ENCODE peak calls at places on chromosomes 3 and 15, in five cellular contexts. Y, R, N, U and V are unnamed samples.
A peak's percentile ranks its signal among the peaks of the same experiment; 100 is the strongest.

GRCh38 chr3:186526256-186526606 is 17.9 kb downstream of the CRYGS start:
- DNase-seq in Y (no peak), R (no peak), N (no peak), U (no peak), V (no peak)

GRCh38 chr3:97350976-97351375 is 413.6 kb upstream of the ARL6 start:
- DNase-seq in Y (no peak), R (no peak), N (no peak), U (no peak), V (no peak)

GRCh38 chr15:28114721-28115622 is 15.9 kb upstream of the OCA2 start:
- DNase-seq in Y (no peak), R (no peak), N (peak; percentile 61), U (peak; percentile 66), V (no peak)

GRCh38 chr3:156368189-156368588 is 186.7 kb downstream of the SSR3 start:
- DNase-seq in Y (no peak), R (no peak), N (no peak), U (no peak), V (no peak)

GRCh38 chr15:78316211-78317077 is 17.0 kb upstream of the SKIC8 start:
- DNase-seq in Y (no peak), R (no peak), N (peak; percentile 55), U (no peak), V (no peak)

GRCh38 chr3:157174265-157174615 is 14.3 kb upstream of the CCNL1 start:
- DNase-seq in Y (no peak), R (no peak), N (peak; percentile 71), U (no peak), V (no peak)

GRCh38 chr3:33128706-33129105 is 14.9 kb downstream of the CRTAP start:
- DNase-seq in Y (no peak), R (peak; percentile 40), N (no peak), U (peak; percentile 21), V (no peak)

GRCh38 chr3:89426060-89426459 is 318.6 kb downstream of the EPHA3 start:
- DNase-seq in Y (no peak), R (no peak), N (no peak), U (no peak), V (no peak)

GRCh38 chr3:151550025-151550618 is 89.3 kb upstream of the IGSF10 start:
- DNase-seq in Y (no peak), R (no peak), N (no peak), U (no peak), V (no peak)

GRCh38 chr15:63420333-63420741 is 38.7 kb upstream of the CA12 start:
- DNase-seq in Y (no peak), R (no peak), N (no peak), U (peak; percentile 43), V (no peak)

GRCh38 chr3:107370902-107371301 is 6.3 kb upstream of the CCDC54 start:
- DNase-seq in Y (no peak), R (no peak), N (no peak), U (no peak), V (no peak)

GRCh38 chr3:187669675-187670504 is at the start of gene SST:
- DNase-seq in Y (no peak), R (peak; percentile 82), N (no peak), U (peak; percentile 47), V (no peak)

GRCh38 chr15:32649336-32649735 is 7.8 kb downstream of the SCG5 start:
- DNase-seq in Y (no peak), R (no peak), N (no peak), U (peak; percentile 39), V (no peak)

GRCh38 chr3:129344540-129345220 is 66.0 kb downstream of the HMCES start:
- DNase-seq in Y (no peak), R (no peak), N (no peak), U (no peak), V (no peak)

GRCh38 chr3:127041933-127042332 is 59.0 kb downstream of the PLXNA1 start:
- DNase-seq in Y (no peak), R (no peak), N (peak; percentile 36), U (no peak), V (no peak)

GRCh38 chr3:133892546-133893231 is 3.0 kb downstream of the RAB6B start:
- DNase-seq in Y (no peak), R (no peak), N (no peak), U (no peak), V (peak; percentile 56)

GRCh38 chr3:107910713-107911259 is 180.0 kb downstream of the CD47 start:
- DNase-seq in Y (no peak), R (no peak), N (no peak), U (no peak), V (no peak)

GRCh38 chr3:30667250-30667585 is 60.8 kb downstream of the TGFBR2 start:
- DNase-seq in Y (no peak), R (peak; percentile 30), N (no peak), U (no peak), V (no peak)

GRCh38 chr15:68725736-68726135 is 95.0 kb downstream of the ANP32A start:
- DNase-seq in Y (no peak), R (no peak), N (peak; percentile 88), U (peak; percentile 53), V (peak; percentile 83)

GRCh38 chr3:10391391-10391790 is 70.5 kb upstream of the SEC13 start:
- DNase-seq in Y (no peak), R (no peak), N (no peak), U (no peak), V (no peak)

GRCh38 chr15:72532991-72533601 is 59.0 kb downstream of the ARIH1 start:
- DNase-seq in Y (no peak), R (no peak), N (no peak), U (no peak), V (no peak)

GRCh38 chr3:72887723-72888545 is at the start of gene GXYLT2:
- DNase-seq in Y (no peak), R (peak; percentile 67), N (peak; percentile 83), U (peak; percentile 71), V (peak; percentile 75)

GRCh38 chr3:52771702-52772101 is 962 bp upstream of the NEK4 start:
- DNase-seq in Y (no peak), R (no peak), N (peak; percentile 27), U (no peak), V (peak; percentile 1)

GRCh38 chr3:47016934-47017435 is 37.5 kb downstream of the NBEAL2 start:
- DNase-seq in Y (no peak), R (no peak), N (no peak), U (peak; percentile 90), V (no peak)

GRCh38 chr3:181103605-181104004 is 114.1 kb upstream of the DNAJC19 start:
- DNase-seq in Y (peak; percentile 44), R (peak; percentile 41), N (no peak), U (no peak), V (no peak)

GRCh38 chr3:188031106-188031505 is 122.9 kb upstream of the LPP start:
- DNase-seq in Y (no peak), R (no peak), N (no peak), U (no peak), V (no peak)

DNA sequence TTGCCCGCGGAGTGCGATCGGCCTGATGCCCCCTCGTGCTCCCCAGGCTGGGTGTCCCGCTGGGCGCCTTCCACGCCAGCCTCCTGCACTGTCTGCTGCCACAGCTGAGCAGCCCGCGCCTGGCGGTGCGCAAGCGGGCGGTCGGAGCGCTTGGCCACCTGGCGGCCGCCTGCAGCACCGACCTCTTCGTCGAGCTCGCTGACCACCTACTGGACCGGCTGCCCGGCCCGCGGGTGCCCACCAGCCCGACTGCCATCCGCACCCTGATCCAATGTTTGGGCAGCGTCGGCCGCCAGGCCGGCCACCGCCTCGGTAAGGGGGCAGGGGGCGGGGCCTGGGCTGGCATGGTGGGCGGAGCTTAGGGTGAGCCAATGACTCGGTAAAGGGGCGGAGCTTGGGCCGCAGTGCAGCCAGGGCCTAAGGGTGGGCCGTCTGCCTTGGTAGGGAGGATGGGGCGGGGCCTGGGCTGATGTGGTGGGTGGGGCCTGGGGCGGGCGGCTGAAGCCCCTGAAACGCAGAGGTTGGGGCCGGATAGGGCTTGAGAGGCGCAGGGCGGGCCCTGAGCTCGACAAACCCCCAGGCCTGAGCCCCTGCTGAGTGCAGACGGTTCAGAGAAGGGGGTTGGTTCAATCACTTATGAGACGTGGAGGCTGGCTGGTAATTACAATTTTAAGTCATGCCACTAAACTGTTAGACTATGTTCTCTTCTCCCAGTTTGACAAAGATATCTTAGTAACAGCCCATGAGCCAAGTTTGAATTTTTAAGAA is 13.7 kb downstream of the CAND2 start:
- DNase-seq in Y (peak; percentile 78), R (peak; percentile 96), N (peak; percentile 98), U (peak; percentile 81), V (peak; percentile 94)
- H3K27ac ChIP-seq in Y (peak overlapping the region; percentile 32), R (no peak overlapping the region), N (peak overlapping the region; percentile 82), U (no peak overlapping the region), V (peak overlapping the region; percentile 77)

GRCh38 chr15:52528465-52529288 is at the start of gene MYO5A:
- DNase-seq in Y (peak; percentile 22), R (peak; percentile 74), N (peak; percentile 84), U (peak; percentile 71), V (peak; percentile 64)

GRCh38 chr15:52529940-52530339 is 1.3 kb upstream of the MYO5A start:
- DNase-seq in Y (no peak), R (peak; percentile 4), N (no peak), U (no peak), V (no peak)

GRCh38 chr15:52527196-52527897 is 1.3 kb downstream of the MYO5A start:
- DNase-seq in Y (no peak), R (no peak), N (no peak), U (no peak), V (no peak)

GRCh38 chr15:52527898-52528464 is 699 bp downstream of the MYO5A start:
- DNase-seq in Y (no peak), R (peak; percentile 38), N (peak; percentile 66), U (peak; percentile 33), V (no peak)

GRCh38 chr15:52529289-52529929 is 729 bp upstream of the MYO5A start:
- DNase-seq in Y (no peak), R (peak; percentile 11), N (no peak), U (no peak), V (no peak)
- H3K4me3 ChIP-seq in Y (peak overlapping the region; percentile 77), R (peak overlapping the region; percentile 88), N (peak overlapping the region; percentile 36), U (peak overlapping the region; percentile 75), V (peak overlapping the region; percentile 63)

GRCh38 chr15:94607176-94607654 is 375.9 kb downstream of the MCTP2 start:
- DNase-seq in Y (no peak), R (no peak), N (peak; percentile 83), U (no peak), V (peak; percentile 59)
- H3K27ac ChIP-seq in Y (no peak overlapping the region), R (no peak overlapping the region), N (no peak overlapping the region), U (no peak overlapping the region), V (no peak overlapping the region)

DNA sequence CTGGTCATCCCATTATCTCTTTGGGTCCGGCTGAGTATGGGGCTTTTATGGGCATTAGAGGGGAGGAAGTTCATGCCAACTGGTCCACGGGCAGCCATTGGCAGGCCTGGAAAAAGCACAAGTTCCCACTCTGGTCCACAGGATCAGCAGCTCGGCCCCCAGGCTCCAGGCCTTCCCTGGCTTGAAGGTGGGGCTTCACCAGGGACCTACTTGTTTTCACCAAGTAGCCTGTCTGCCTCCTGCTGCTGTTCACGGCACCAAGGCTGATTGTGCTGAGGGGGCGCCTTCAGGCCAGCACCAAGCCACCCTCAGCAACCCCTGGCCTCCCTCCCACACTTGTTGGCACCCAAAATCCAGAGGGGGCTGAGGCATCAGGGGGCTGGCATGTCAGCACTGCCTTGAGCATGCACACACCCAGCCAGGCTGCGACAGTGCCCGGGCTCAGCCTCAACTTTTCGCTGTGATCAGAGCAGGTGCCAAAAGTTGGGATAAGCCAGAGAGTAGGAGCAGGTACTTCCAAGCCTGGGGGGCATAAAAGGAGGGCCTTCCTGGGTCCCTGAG is 9.1 kb upstream of the TOP2B start:
- DNase-seq in Y (no peak), R (no peak), N (no peak), U (no peak), V (no peak)
- H3K4me3 ChIP-seq in Y (no peak overlapping the region), R (no peak overlapping the region), N (no peak overlapping the region), U (no peak overlapping the region), V (no peak overlapping the region)

GRCh38 chr3:71066849-71067261 is 516.7 kb downstream of the FOXP1 start:
- DNase-seq in Y (no peak), R (no peak), N (no peak), U (peak; percentile 65), V (peak; percentile 65)
- H3K27ac ChIP-seq in Y (no peak overlapping the region), R (no peak overlapping the region), N (peak overlapping the region; percentile 98), U (peak overlapping the region; percentile 68), V (peak overlapping the region; percentile 97)